ENCODE peak calls at places on chromosomes 11 and 22, in eight cellular contexts. P, O, F, Q, W, R, G and J are unnamed samples.

GRCh38 chr11:110509485-110509884 is 79.7 kb downstream of the FDX1 start:
- DNase-seq in P (no peak), O (no peak), F (no peak), Q (no peak), W (no peak), R (no peak), G (no peak), J (no peak)

GRCh38 chr11:112227002-112227401 is 774 bp downstream of the PTS start:
- DNase-seq in P (peak), O (peak), F (peak), Q (no peak), W (no peak), R (no peak), G (no peak), J (peak)

GRCh38 chr11:94954753-94955152 is 18.6 kb downstream of the CWC15 start:
- DNase-seq in P (no peak), O (no peak), F (no peak), Q (no peak), W (no peak), R (no peak), G (no peak), J (no peak)

GRCh38 chr11:71988050-71988449 is 10.7 kb upstream of the IL18BP start:
- DNase-seq in P (peak), O (no peak), F (no peak), Q (no peak), W (no peak), R (no peak), G (peak), J (no peak)

GRCh38 chr22:21449531-21450319 is 17.5 kb upstream of the TMEM191C start:
- DNase-seq in P (no peak), O (no peak), F (no peak), Q (no peak), W (peak), R (peak), G (no peak), J (no peak)

GRCh38 chr11:90204832-90205646 is 17.8 kb downstream of the CHORDC1 start:
- DNase-seq in P (peak), O (peak), F (peak), Q (no peak), W (no peak), R (no peak), G (peak), J (peak)

GRCh38 chr11:31106963-31107576 is 262.5 kb downstream of the DCDC1 start:
- DNase-seq in P (peak), O (peak), F (peak), Q (peak), W (peak), R (no peak), G (no peak), J (peak)

GRCh38 chr11:112470355-112470754 is 209.7 kb upstream of the PLET1 start:
- DNase-seq in P (peak), O (no peak), F (no peak), Q (no peak), W (no peak), R (no peak), G (no peak), J (no peak)

GRCh38 chr11:15774021-15774862 is 582.1 kb downstream of the SOX6 start:
- DNase-seq in P (no peak), O (no peak), F (no peak), Q (no peak), W (no peak), R (no peak), G (no peak), J (no peak)

GRCh38 chr11:1059759-1060158 is 14.9 kb upstream of the MUC2 start:
- DNase-seq in P (no peak), O (no peak), F (no peak), Q (no peak), W (peak), R (peak), G (no peak), J (no peak)

GRCh38 chr11:1330473-1330872 is 21.0 kb upstream of the TOLLIP start:
- DNase-seq in P (no peak), O (no peak), F (no peak), Q (no peak), W (no peak), R (no peak), G (no peak), J (no peak)

GRCh38 chr11:113521737-113522517 is 46.7 kb upstream of the DRD2 start:
- DNase-seq in P (no peak), O (no peak), F (no peak), Q (no peak), W (no peak), R (no peak), G (no peak), J (no peak)

GRCh38 chr11:75476716-75477613 is 44.0 kb upstream of the KLHL35 start:
- DNase-seq in P (no peak), O (no peak), F (no peak), Q (no peak), W (no peak), R (no peak), G (no peak), J (no peak)

GRCh38 chr11:107457205-107457557 is 444 bp downstream of the CWF19L2 start:
- DNase-seq in P (peak), O (peak), F (peak), Q (no peak), W (no peak), R (no peak), G (no peak), J (peak)

GRCh38 chr11:110076388-110076965 is 16.7 kb upstream of the ZC3H12C start:
- DNase-seq in P (peak), O (no peak), F (no peak), Q (no peak), W (no peak), R (peak), G (no peak), J (no peak)

GRCh38 chr11:134905513-134905912 is 493.5 kb upstream of the B3GAT1 start:
- DNase-seq in P (no peak), O (no peak), F (no peak), Q (no peak), W (peak), R (no peak), G (no peak), J (no peak)

GRCh38 chr22:17748555-17749353 is 25.5 kb downstream of the BID start:
- DNase-seq in P (no peak), O (peak), F (no peak), Q (peak), W (no peak), R (no peak), G (no peak), J (no peak)

GRCh38 chr22:37739000-37739399 is 42.2 kb downstream of the TRIOBP start:
- DNase-seq in P (peak), O (no peak), F (no peak), Q (no peak), W (peak), R (peak), G (no peak), J (no peak)

GRCh38 chr11:94017446-94017845 is 3.7 kb upstream of the HEPHL1 start:
- DNase-seq in P (no peak), O (no peak), F (no peak), Q (no peak), W (no peak), R (no peak), G (no peak), J (no peak)

GRCh38 chr11:19938051-19938856 is 222.0 kb downstream of the DBX1 start:
- DNase-seq in P (peak), O (peak), F (peak), Q (no peak), W (no peak), R (no peak), G (no peak), J (peak)

GRCh38 chr11:68216171-68216938 is 3.3 kb upstream of the KMT5B start:
- DNase-seq in P (no peak), O (no peak), F (no peak), Q (no peak), W (no peak), R (peak), G (no peak), J (no peak)

GRCh38 chr22:26624788-26625187 is 3.0 kb downstream of the CRYBA4 start:
- DNase-seq in P (no peak), O (no peak), F (no peak), Q (no peak), W (no peak), R (no peak), G (no peak), J (no peak)

GRCh38 chr11:85348945-85349344 is 278.2 kb downstream of the DLG2 start:
- DNase-seq in P (no peak), O (no peak), F (no peak), Q (peak), W (no peak), R (no peak), G (no peak), J (no peak)

GRCh38 chr22:43301866-43302265 is 41.3 kb downstream of the SCUBE1 start:
- DNase-seq in P (no peak), O (no peak), F (no peak), Q (no peak), W (no peak), R (no peak), G (no peak), J (no peak)

GRCh38 chr22:45968751-45969413 is 8.1 kb downstream of the WNT7B start:
- DNase-seq in P (peak), O (no peak), F (no peak), Q (no peak), W (no peak), R (no peak), G (peak), J (no peak)

GRCh38 chr11:68412593-68413475 is 47.7 kb upstream of the PPP6R3 start:
- DNase-seq in P (peak), O (no peak), F (no peak), Q (no peak), W (no peak), R (no peak), G (peak), J (peak)

GRCh38 chr11:3148990-3149851 is 15.9 kb downstream of the OSBPL5 start:
- DNase-seq in P (no peak), O (peak), F (no peak), Q (no peak), W (no peak), R (no peak), G (no peak), J (no peak)

GRCh38 chr11:28838741-28839140 is 730.6 kb downstream of the METTL15 start:
- DNase-seq in P (peak), O (no peak), F (no peak), Q (no peak), W (no peak), R (no peak), G (no peak), J (no peak)

GRCh38 chr11:1929621-1930447 is 10.3 kb downstream of the TNNT3 start:
- DNase-seq in P (no peak), O (no peak), F (no peak), Q (no peak), W (no peak), R (no peak), G (no peak), J (no peak)

GRCh38 chr22:37336474-37337028 is 54.2 kb downstream of the CYTH4 start:
- DNase-seq in P (no peak), O (no peak), F (no peak), Q (no peak), W (no peak), R (no peak), G (no peak), J (no peak)

DNA sequence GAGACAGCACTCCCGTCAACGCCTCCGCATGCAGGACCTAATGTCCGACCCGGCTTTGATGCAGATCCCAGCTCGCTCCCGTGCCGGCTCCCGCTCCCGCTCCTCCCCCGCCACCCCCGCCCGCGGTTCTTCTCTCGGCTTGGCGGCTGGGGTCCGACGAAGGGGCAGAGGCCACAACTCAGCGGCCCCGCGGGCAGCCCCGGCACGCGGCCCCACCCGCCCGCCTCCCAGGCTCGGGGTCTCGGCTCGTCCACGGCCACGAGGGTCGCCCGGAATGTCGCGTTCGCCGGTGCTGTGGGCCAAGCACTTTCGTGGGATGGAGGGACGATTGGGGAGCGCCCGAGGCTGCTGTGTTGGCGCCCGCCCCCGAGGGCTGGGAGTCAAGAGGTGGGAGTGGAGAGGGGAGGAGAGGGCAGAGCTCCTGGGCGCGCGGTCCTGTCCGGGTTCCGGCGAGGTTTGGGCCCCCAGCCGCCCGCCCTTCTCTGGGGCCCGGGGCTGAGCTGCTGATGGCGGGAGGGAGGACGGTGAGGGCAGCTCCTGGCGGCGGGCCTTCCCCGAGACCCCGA is 5.3 kb upstream of the TBX1 start:
- DNase-seq in P (no peak), O (no peak), F (no peak), Q (no peak), W (no peak), R (no peak), G (no peak), J (no peak)
- TF ChIP-seq CTCF in P (no peak), O (no peak), F (no peak), Q (no peak), W (no peak), R (no peak), G (no peak), J (no peak)

GRCh38 chr22:31995046-31995445 is 48.0 kb upstream of the SLC5A1 start:
- DNase-seq in P (no peak), O (no peak), F (peak), Q (no peak), W (no peak), R (no peak), G (no peak), J (no peak)
- TF ChIP-seq CTCF in P (peak), O (peak), F (peak), Q (peak), W (no peak), R (no peak), G (peak), J (no peak)

DNA sequence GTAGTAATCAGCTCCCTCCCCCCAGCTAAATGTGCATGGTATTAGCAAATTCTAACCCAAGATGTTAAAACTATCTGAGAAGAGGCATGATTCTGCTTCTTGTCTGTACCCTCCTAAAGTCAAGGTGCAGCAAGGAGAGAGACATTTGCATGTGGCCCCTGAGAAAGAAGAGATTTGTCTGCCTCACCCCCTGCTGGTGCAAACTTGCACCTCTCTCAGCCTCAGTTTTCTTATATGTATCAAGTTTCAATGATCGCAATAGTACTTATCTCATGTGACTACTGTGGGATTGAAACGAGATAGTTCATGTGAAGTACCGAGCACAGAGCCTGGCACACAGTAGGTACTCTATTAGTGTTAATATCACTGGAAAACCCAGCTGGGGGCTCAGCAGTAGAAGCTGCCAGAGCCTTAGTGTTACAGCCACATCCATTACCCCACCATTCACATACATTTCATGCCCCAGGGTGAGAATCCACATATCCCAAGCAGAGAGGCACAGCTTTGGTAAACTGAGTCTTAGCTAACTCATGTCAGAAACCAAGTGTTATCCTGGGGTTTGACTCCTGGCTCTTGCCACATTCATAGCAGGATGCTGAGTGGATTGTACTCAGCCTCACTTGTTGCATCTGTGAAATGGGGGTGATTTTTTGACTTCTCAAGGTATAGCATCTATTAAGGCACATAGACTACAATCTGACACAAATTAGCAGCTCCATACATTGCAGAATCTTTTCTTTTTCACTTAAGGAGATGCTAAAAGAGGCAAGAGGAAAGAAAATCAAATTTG is 24.9 kb downstream of the CD44 start:
- DNase-seq in P (no peak), O (no peak), F (peak), Q (no peak), W (no peak), R (no peak), G (no peak), J (peak)
- TF ChIP-seq CTCF in P (peak), O (peak), F (peak), Q (no peak), W (peak), R (no peak), G (peak), J (peak)

GRCh38 chr11:102497061-102497460 is 33.5 kb downstream of the MMP7 start:
- DNase-seq in P (peak), O (no peak), F (no peak), Q (no peak), W (no peak), R (no peak), G (no peak), J (no peak)

GRCh38 chr11:102493524-102493923 is 37.0 kb downstream of the MMP7 start:
- DNase-seq in P (no peak), O (no peak), F (no peak), Q (no peak), W (no peak), R (no peak), G (no peak), J (no peak)

GRCh38 chr11:102491969-102492368 is 38.6 kb downstream of the MMP7 start:
- DNase-seq in P (no peak), O (no peak), F (no peak), Q (no peak), W (no peak), R (no peak), G (no peak), J (no peak)

GRCh38 chr11:102494216-102494615 is 36.3 kb downstream of the MMP7 start:
- DNase-seq in P (peak), O (no peak), F (no peak), Q (no peak), W (no peak), R (no peak), G (no peak), J (no peak)

GRCh38 chr11:102495161-102496042 is 35.1 kb downstream of the MMP7 start:
- DNase-seq in P (peak), O (peak), F (peak), Q (peak), W (no peak), R (no peak), G (peak), J (peak)
- TF ChIP-seq CTCF in P (peak), O (peak), F (peak), Q (peak), W (peak), R (peak), G (peak), J (peak)

DNA sequence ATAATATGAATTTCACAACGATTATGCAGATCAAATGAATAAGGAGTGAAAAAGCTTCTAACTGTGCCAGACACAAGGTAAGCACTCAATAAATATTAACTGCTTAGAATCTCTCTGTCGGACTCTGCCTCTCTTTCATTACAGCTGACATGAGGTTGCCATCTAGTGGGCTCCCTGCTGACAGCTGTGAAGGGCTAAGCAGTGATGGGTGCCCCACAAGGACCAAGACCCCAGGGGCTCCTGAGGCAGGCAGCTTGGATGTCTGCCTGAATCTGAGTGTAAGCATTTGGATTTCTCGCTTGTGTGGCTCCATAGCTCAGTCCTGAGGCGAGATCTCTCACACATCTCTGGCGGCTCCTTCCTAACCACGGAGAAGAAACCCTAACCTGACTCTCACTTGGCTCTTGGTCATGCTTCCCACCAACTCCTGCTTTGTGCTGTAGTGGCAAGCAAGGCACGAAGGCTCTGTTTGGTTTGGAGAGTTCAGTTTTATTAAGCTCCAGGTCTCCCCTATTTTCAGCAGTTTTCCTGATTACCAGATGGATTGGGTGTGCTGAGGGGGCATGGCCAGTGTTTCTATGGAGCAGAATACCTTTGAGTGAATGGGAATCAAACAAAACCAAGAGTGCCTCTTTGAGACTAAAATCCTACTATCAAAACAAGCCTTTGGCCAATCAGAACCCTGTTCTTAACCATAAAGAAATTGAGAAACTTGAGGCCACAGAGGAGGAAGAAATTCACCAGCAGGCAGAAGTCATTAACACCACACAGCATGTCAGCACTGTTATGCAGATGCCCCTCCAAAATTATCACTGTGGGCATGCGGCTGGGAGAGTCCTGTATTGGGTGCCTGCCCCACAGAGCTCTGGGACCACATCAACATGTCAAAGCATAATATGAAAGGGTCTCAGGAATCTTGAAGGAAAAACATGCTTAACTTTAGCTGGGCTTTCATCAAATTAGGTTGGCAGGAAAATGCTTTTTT is 152.8 kb upstream of the NTM start:
- DNase-seq in P (peak), O (no peak), F (peak), Q (no peak), W (no peak), R (no peak), G (no peak), J (peak)
- TF ChIP-seq CTCF in P (peak), O (no peak), F (peak), Q (no peak), W (no peak), R (no peak), G (peak), J (peak)